ENCODE peak calls at places on chromosome 14, in four cellular contexts. One of them, this sample, is unnamed. For H3K27me3, the result is how much of the 10 kb centered on the place peaks cover.

GRCh38 chr14:74634964-74635363 is 22.9 kb upstream of the LTBP2 start:
- DNase-seq in lower lobe of right lung: no peak
- DNase-seq in heart right ventricle: no peak
- DNase-seq in Peyer's patch: no peak
- DNase-seq in this sample: no peak

GRCh38 chr14:99537399-99537798 is 56.2 kb downstream of the CCNK start:
- DNase-seq in lower lobe of right lung: no peak
- DNase-seq in heart right ventricle: peak
- DNase-seq in Peyer's patch: no peak
- DNase-seq in this sample: peak

GRCh38 chr14:77120771-77121743 is 20.5 kb downstream of the ZDHHC22 start:
- DNase-seq in lower lobe of right lung: no peak
- DNase-seq in heart right ventricle: no peak
- DNase-seq in Peyer's patch: no peak
- DNase-seq in this sample: no peak

GRCh38 chr14:23066368-23066767 is 9.0 kb upstream of the CDH24 start:
- DNase-seq in lower lobe of right lung: no peak
- DNase-seq in heart right ventricle: no peak
- DNase-seq in Peyer's patch: no peak
- DNase-seq in this sample: no peak

GRCh38 chr14:72892879-72893635 is 844 bp downstream of the DPF3 start:
- DNase-seq in lower lobe of right lung: peak
- DNase-seq in heart right ventricle: peak
- DNase-seq in Peyer's patch: peak
- DNase-seq in this sample: peak

GRCh38 chr14:68109132-68109531 is 289.6 kb downstream of the RAD51B start:
- DNase-seq in lower lobe of right lung: no peak
- DNase-seq in heart right ventricle: no peak
- DNase-seq in Peyer's patch: no peak
- DNase-seq in this sample: no peak

GRCh38 chr14:70828188-70828587 is 18.9 kb upstream of the MAP3K9 start:
- DNase-seq in lower lobe of right lung: no peak
- DNase-seq in heart right ventricle: no peak
- DNase-seq in Peyer's patch: no peak
- DNase-seq in this sample: no peak

GRCh38 chr14:73189651-73190050 is 47.7 kb upstream of the PAPLN start:
- DNase-seq in lower lobe of right lung: no peak
- DNase-seq in heart right ventricle: no peak
- DNase-seq in Peyer's patch: no peak
- DNase-seq in this sample: no peak

GRCh38 chr14:56073783-56074182 is 44.4 kb upstream of the PELI2 start:
- DNase-seq in lower lobe of right lung: no peak
- DNase-seq in heart right ventricle: no peak
- DNase-seq in Peyer's patch: no peak
- DNase-seq in this sample: no peak

GRCh38 chr14:36518586-36519430 is 1.2 kb downstream of the NKX2-1 start:
- DNase-seq in lower lobe of right lung: peak
- DNase-seq in heart right ventricle: no peak
- DNase-seq in Peyer's patch: no peak
- DNase-seq in this sample: no peak

GRCh38 chr14:26276757-26277156 is 321.1 kb downstream of the NOVA1 start:
- DNase-seq in lower lobe of right lung: no peak
- DNase-seq in heart right ventricle: no peak
- DNase-seq in Peyer's patch: no peak
- DNase-seq in this sample: no peak

GRCh38 chr14:36857842-36858445 is 196.3 kb downstream of the PAX9 start:
- DNase-seq in lower lobe of right lung: no peak
- DNase-seq in heart right ventricle: no peak
- DNase-seq in Peyer's patch: no peak
- DNase-seq in this sample: no peak

GRCh38 chr14:69755784-69756183 is 11.2 kb upstream of the SRSF5 start:
- DNase-seq in lower lobe of right lung: no peak
- DNase-seq in heart right ventricle: no peak
- DNase-seq in Peyer's patch: no peak
- DNase-seq in this sample: no peak

GRCh38 chr14:51865953-51866747 is 5.7 kb downstream of the GNG2 start:
- DNase-seq in lower lobe of right lung: no peak
- DNase-seq in heart right ventricle: no peak
- DNase-seq in Peyer's patch: no peak
- DNase-seq in this sample: no peak

GRCh38 chr14:93965287-93965821 is 11.0 kb downstream of the ASB2 start:
- DNase-seq in lower lobe of right lung: no peak
- DNase-seq in heart right ventricle: no peak
- DNase-seq in Peyer's patch: no peak
- DNase-seq in this sample: no peak

GRCh38 chr14:71333705-71334104 is 426.4 kb downstream of the PCNX1 start:
- DNase-seq in lower lobe of right lung: no peak
- DNase-seq in heart right ventricle: no peak
- DNase-seq in Peyer's patch: no peak
- DNase-seq in this sample: no peak

GRCh38 chr14:73717247-73717646 is 3.1 kb upstream of the PNMA1 start:
- DNase-seq in lower lobe of right lung: no peak
- DNase-seq in heart right ventricle: no peak
- DNase-seq in Peyer's patch: no peak
- DNase-seq in this sample: no peak

GRCh38 chr14:78767436-78767835 is 597.3 kb downstream of the NRXN3 start:
- DNase-seq in lower lobe of right lung: no peak
- DNase-seq in heart right ventricle: no peak
- DNase-seq in Peyer's patch: no peak
- DNase-seq in this sample: no peak

GRCh38 chr14:68386950-68387779 is 405.7 kb downstream of the ZFP36L1 start:
- DNase-seq in lower lobe of right lung: no peak
- DNase-seq in heart right ventricle: no peak
- DNase-seq in Peyer's patch: no peak
- DNase-seq in this sample: no peak

GRCh38 chr14:92527724-92528123 is 14.1 kb downstream of the RIN3 start:
- DNase-seq in lower lobe of right lung: no peak
- DNase-seq in heart right ventricle: no peak
- DNase-seq in Peyer's patch: no peak
- DNase-seq in this sample: no peak

GRCh38 chr14:99422220-99423010 is 58.2 kb downstream of the SETD3 start:
- DNase-seq in lower lobe of right lung: no peak
- DNase-seq in heart right ventricle: no peak
- DNase-seq in Peyer's patch: no peak
- DNase-seq in this sample: no peak

GRCh38 chr14:52313903-52314481 is at the start of gene PTGER2:
- DNase-seq in lower lobe of right lung: peak
- DNase-seq in heart right ventricle: peak
- DNase-seq in Peyer's patch: peak
- DNase-seq in this sample: peak

GRCh38 chr14:28321475-28322244 is 444.9 kb upstream of the FOXG1 start:
- DNase-seq in lower lobe of right lung: no peak
- DNase-seq in heart right ventricle: no peak
- DNase-seq in Peyer's patch: no peak
- DNase-seq in this sample: no peak

GRCh38 chr14:68952544-68953535 is 26.3 kb downstream of the ACTN1 start:
- DNase-seq in lower lobe of right lung: no peak
- DNase-seq in heart right ventricle: no peak
- DNase-seq in Peyer's patch: no peak
- DNase-seq in this sample: peak

GRCh38 chr14:68910540-68910939 is 68.6 kb downstream of the ACTN1 start:
- DNase-seq in lower lobe of right lung: peak
- DNase-seq in heart right ventricle: no peak
- DNase-seq in Peyer's patch: peak
- DNase-seq in this sample: no peak

GRCh38 chr14:73753887-73754880 is 40.0 kb upstream of the PNMA1 start:
- DNase-seq in lower lobe of right lung: no peak
- DNase-seq in heart right ventricle: no peak
- DNase-seq in Peyer's patch: no peak
- DNase-seq in this sample: no peak

GRCh38 chr14:97580923-97581495 is 783.8 kb downstream of the VRK1 start:
- DNase-seq in lower lobe of right lung: no peak
- DNase-seq in heart right ventricle: no peak
- DNase-seq in Peyer's patch: no peak
- DNase-seq in this sample: no peak

GRCh38 chr14:45526715-45527549 is 273.9 kb upstream of the MIS18BP1 start:
- DNase-seq in lower lobe of right lung: no peak
- DNase-seq in heart right ventricle: no peak
- DNase-seq in Peyer's patch: no peak
- DNase-seq in this sample: no peak

GRCh38 chr14:34426313-34427295 is 35.4 kb downstream of the SPTSSA start:
- DNase-seq in lower lobe of right lung: no peak
- DNase-seq in heart right ventricle: no peak
- DNase-seq in Peyer's patch: no peak
- DNase-seq in this sample: no peak

GRCh38 chr14:88554458-88555286 is at the start of gene PTPN21:
- DNase-seq in lower lobe of right lung: peak
- DNase-seq in heart right ventricle: peak
- DNase-seq in Peyer's patch: peak
- DNase-seq in this sample: peak

GRCh38 chr14:91399868-91400640 is 17.6 kb downstream of the CCDC88C start:
- DNase-seq in lower lobe of right lung: no peak
- DNase-seq in heart right ventricle: no peak
- DNase-seq in Peyer's patch: peak
- DNase-seq in this sample: no peak

GRCh38 chr14:78104130-78104529 is 66.0 kb upstream of the NRXN3 start:
- DNase-seq in lower lobe of right lung: no peak
- DNase-seq in heart right ventricle: no peak
- DNase-seq in Peyer's patch: no peak
- DNase-seq in this sample: no peak

GRCh38 chr14:87386453-87386980 is 606.5 kb downstream of the GALC start:
- DNase-seq in lower lobe of right lung: no peak
- DNase-seq in heart right ventricle: no peak
- DNase-seq in Peyer's patch: no peak
- DNase-seq in this sample: no peak

GRCh38 chr14:99035268-99035667 is 236.7 kb downstream of the BCL11B start:
- DNase-seq in lower lobe of right lung: peak
- DNase-seq in heart right ventricle: peak
- DNase-seq in Peyer's patch: no peak
- DNase-seq in this sample: peak

GRCh38 chr14:31208546-31209424 is 1.2 kb upstream of the HECTD1 start:
- DNase-seq in lower lobe of right lung: no peak
- DNase-seq in heart right ventricle: no peak
- DNase-seq in Peyer's patch: no peak
- DNase-seq in this sample: no peak

GRCh38 chr14:89078021-89078676 is 253.7 kb downstream of the TTC8 start:
- DNase-seq in lower lobe of right lung: no peak
- DNase-seq in heart right ventricle: no peak
- DNase-seq in Peyer's patch: no peak
- DNase-seq in this sample: no peak

GRCh38 chr14:44662250-44662891 is 155.3 kb upstream of the FSCB start:
- DNase-seq in lower lobe of right lung: no peak
- DNase-seq in heart right ventricle: no peak
- DNase-seq in Peyer's patch: no peak
- DNase-seq in this sample: no peak

DNA sequence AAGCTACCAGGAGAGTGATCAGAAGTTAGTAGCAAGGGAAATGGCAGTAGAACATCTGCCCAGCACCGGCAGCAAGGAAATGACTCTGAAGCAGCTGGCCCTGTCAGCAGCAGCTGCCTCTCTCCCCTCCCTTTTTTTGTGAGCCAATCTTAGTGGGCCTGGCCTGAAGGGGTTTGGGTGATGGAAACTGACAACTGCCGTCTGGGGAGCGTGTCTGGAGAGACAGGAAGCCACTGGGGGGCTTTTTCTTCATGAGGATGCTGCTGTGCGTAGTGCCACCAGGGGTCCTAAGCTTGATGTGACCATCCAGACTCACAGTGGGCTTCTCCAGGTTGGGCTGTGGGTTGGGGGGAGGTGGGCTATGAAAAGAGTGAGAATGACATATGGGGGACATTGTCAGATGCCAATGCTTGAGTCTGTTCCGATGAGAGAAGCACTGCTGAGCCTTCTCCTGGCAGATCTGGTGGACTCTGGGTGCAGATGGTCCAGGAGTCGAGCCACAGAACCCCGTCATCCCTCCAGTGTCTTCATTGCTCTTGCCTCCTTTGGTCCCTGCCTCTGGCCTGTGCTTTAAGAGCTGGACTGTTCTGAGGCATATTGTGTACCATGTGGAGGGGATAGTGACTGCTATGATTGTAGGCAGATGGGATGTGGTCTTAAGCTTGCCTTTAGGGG is 87.6 kb upstream of the HIF1A start:
- DNase-seq in lower lobe of right lung: no peak
- DNase-seq in heart right ventricle: no peak
- DNase-seq in Peyer's patch: no peak
- DNase-seq in this sample: no peak
- TF ChIP-seq CTCF in lower lobe of right lung: no peak
- TF ChIP-seq CTCF in heart right ventricle: no peak
- TF ChIP-seq CTCF in Peyer's patch: no peak
- TF ChIP-seq CTCF in this sample: no peak

GRCh38 chr14:104134061-104134965 is 4.1 kb upstream of the KIF26A start:
- DNase-seq in lower lobe of right lung: peak
- DNase-seq in heart right ventricle: peak
- DNase-seq in Peyer's patch: peak
- DNase-seq in this sample: peak

GRCh38 chr14:104135121-104135903 is 3.1 kb upstream of the KIF26A start:
- DNase-seq in lower lobe of right lung: peak
- DNase-seq in heart right ventricle: peak
- DNase-seq in Peyer's patch: peak
- DNase-seq in this sample: peak

GRCh38 chr14:104132981-104133380 is 5.4 kb upstream of the KIF26A start:
- DNase-seq in lower lobe of right lung: peak
- DNase-seq in heart right ventricle: peak
- DNase-seq in Peyer's patch: peak
- DNase-seq in this sample: peak

GRCh38 chr14:104131968-104132732 is 6.2 kb upstream of the KIF26A start:
- DNase-seq in lower lobe of right lung: no peak
- DNase-seq in heart right ventricle: no peak
- DNase-seq in Peyer's patch: peak
- DNase-seq in this sample: no peak

GRCh38 chr14:104133496-104133895 is 4.9 kb upstream of the KIF26A start:
- DNase-seq in lower lobe of right lung: no peak
- DNase-seq in heart right ventricle: no peak
- DNase-seq in Peyer's patch: no peak
- DNase-seq in this sample: no peak
- H3K27me3 ChIP-seq in lower lobe of right lung: half or more
- H3K27me3 ChIP-seq in heart right ventricle: under half
- H3K27me3 ChIP-seq in Peyer's patch: under half
- H3K27me3 ChIP-seq in this sample: half or more

DNA sequence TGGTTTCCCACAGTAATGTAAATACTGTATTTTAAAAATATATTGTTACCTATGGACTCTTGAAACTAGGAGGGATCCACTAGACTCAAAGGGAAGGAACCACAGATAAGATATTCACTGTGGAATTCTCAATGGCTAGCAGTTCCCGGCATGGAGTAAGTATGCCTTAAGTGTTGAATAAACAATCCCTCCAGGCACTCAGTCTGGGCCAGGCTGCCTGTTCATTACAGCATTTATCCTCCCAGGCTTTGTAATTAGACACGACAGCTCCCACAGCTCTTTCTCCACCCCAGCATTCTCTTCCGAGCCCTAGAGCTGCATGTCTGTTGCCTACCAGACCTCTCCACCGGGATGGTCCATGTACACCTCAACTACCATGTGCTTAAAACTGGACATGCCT is 22.4 kb upstream of the C14orf132 start:
- DNase-seq in lower lobe of right lung: no peak
- DNase-seq in heart right ventricle: no peak
- DNase-seq in Peyer's patch: no peak
- DNase-seq in this sample: no peak
- H3K4me3 ChIP-seq in lower lobe of right lung: no peak
- H3K4me3 ChIP-seq in heart right ventricle: no peak
- H3K4me3 ChIP-seq in Peyer's patch: no peak
- H3K4me3 ChIP-seq in this sample: no peak

GRCh38 chr14:49139593-49139992 is 446.6 kb downstream of the RPS29 start:
- DNase-seq in lower lobe of right lung: no peak
- DNase-seq in heart right ventricle: no peak
- DNase-seq in Peyer's patch: no peak
- DNase-seq in this sample: no peak

GRCh38 chr14:49134940-49135339 is 451.2 kb downstream of the RPS29 start:
- DNase-seq in lower lobe of right lung: no peak
- DNase-seq in heart right ventricle: no peak
- DNase-seq in Peyer's patch: no peak
- DNase-seq in this sample: no peak
- TF ChIP-seq CTCF in lower lobe of right lung: peak
- TF ChIP-seq CTCF in heart right ventricle: no peak
- TF ChIP-seq CTCF in Peyer's patch: no peak
- TF ChIP-seq CTCF in this sample: no peak

This sample was measured in left ventricle myocardium inferior.